ENCODE peak calls at places on chromosomes 6 and 20, in seven cellular contexts. One of them, this sample, is unnamed. For H3K4me1, the result is how much of the 10 kb centered on the place peaks cover.

GRCh38 chr6:26141378-26141901 is 54.2 kb downstream of the HFE start:
- DNase-seq in testis: peak
- DNase-seq in heart left ventricle: no peak
- DNase-seq in adrenal gland: no peak
- DNase-seq in ascending aorta: no peak
- DNase-seq in sigmoid colon: no peak
- DNase-seq in cardiac muscle cell: peak
- DNase-seq in this sample: peak

GRCh38 chr6:143408151-143408786 is 42.2 kb downstream of the ADAT2 start:
- DNase-seq in sigmoid colon: no peak
- DNase-seq in heart left ventricle: no peak
- DNase-seq in testis: no peak
- DNase-seq in ascending aorta: no peak
- DNase-seq in cardiac muscle cell: no peak
- DNase-seq in adrenal gland: no peak
- DNase-seq in this sample: no peak

GRCh38 chr6:104640761-104641160 is 219.0 kb downstream of the HACE1 start:
- DNase-seq in adrenal gland: no peak
- DNase-seq in sigmoid colon: no peak
- DNase-seq in ascending aorta: no peak
- DNase-seq in cardiac muscle cell: no peak
- DNase-seq in testis: no peak
- DNase-seq in heart left ventricle: no peak
- DNase-seq in this sample: no peak

GRCh38 chr6:39322306-39322850 is at the start of gene KCNK16:
- DNase-seq in heart left ventricle: no peak
- DNase-seq in testis: no peak
- DNase-seq in sigmoid colon: no peak
- DNase-seq in ascending aorta: no peak
- DNase-seq in cardiac muscle cell: no peak
- DNase-seq in adrenal gland: no peak
- DNase-seq in this sample: no peak

GRCh38 chr20:35226775-35227681 is 538 bp downstream of the MMP24 start:
- DNase-seq in cardiac muscle cell: peak
- DNase-seq in sigmoid colon: no peak
- DNase-seq in ascending aorta: no peak
- DNase-seq in adrenal gland: peak
- DNase-seq in testis: peak
- DNase-seq in heart left ventricle: peak
- DNase-seq in this sample: no peak

GRCh38 chr6:25410102-25410501 is 130.9 kb downstream of the CARMIL1 start:
- DNase-seq in sigmoid colon: no peak
- DNase-seq in testis: no peak
- DNase-seq in heart left ventricle: no peak
- DNase-seq in cardiac muscle cell: no peak
- DNase-seq in adrenal gland: no peak
- DNase-seq in ascending aorta: no peak
- DNase-seq in this sample: no peak

GRCh38 chr20:17971571-17972013 is 2.8 kb downstream of the MGME1 start:
- DNase-seq in ascending aorta: no peak
- DNase-seq in sigmoid colon: no peak
- DNase-seq in adrenal gland: no peak
- DNase-seq in cardiac muscle cell: peak
- DNase-seq in testis: no peak
- DNase-seq in heart left ventricle: no peak
- DNase-seq in this sample: no peak

GRCh38 chr6:6684365-6684833 is 95.9 kb downstream of the LY86 start:
- DNase-seq in cardiac muscle cell: no peak
- DNase-seq in ascending aorta: no peak
- DNase-seq in sigmoid colon: no peak
- DNase-seq in heart left ventricle: no peak
- DNase-seq in adrenal gland: no peak
- DNase-seq in testis: no peak
- DNase-seq in this sample: no peak

GRCh38 chr6:139647816-139648215 is 273.4 kb upstream of the CITED2 start:
- DNase-seq in adrenal gland: no peak
- DNase-seq in cardiac muscle cell: no peak
- DNase-seq in testis: no peak
- DNase-seq in heart left ventricle: no peak
- DNase-seq in ascending aorta: no peak
- DNase-seq in sigmoid colon: no peak
- DNase-seq in this sample: no peak

GRCh38 chr20:45823949-45824835 is 2.9 kb downstream of the TNNC2 start:
- DNase-seq in heart left ventricle: no peak
- DNase-seq in cardiac muscle cell: peak
- DNase-seq in sigmoid colon: peak
- DNase-seq in testis: peak
- DNase-seq in adrenal gland: peak
- DNase-seq in ascending aorta: no peak
- DNase-seq in this sample: peak

GRCh38 chr6:10414766-10415592 is at the start of gene TFAP2A:
- DNase-seq in cardiac muscle cell: no peak
- DNase-seq in sigmoid colon: no peak
- DNase-seq in ascending aorta: no peak
- DNase-seq in testis: no peak
- DNase-seq in heart left ventricle: no peak
- DNase-seq in adrenal gland: no peak
- DNase-seq in this sample: no peak

GRCh38 chr20:37392441-37393195 is 46.7 kb downstream of the SRC start:
- DNase-seq in adrenal gland: no peak
- DNase-seq in cardiac muscle cell: no peak
- DNase-seq in sigmoid colon: no peak
- DNase-seq in ascending aorta: no peak
- DNase-seq in heart left ventricle: no peak
- DNase-seq in testis: no peak
- DNase-seq in this sample: no peak
- TF ChIP-seq CTCF in adrenal gland: peak
- TF ChIP-seq CTCF in cardiac muscle cell: peak
- TF ChIP-seq CTCF in sigmoid colon: no peak
- TF ChIP-seq CTCF in ascending aorta: peak
- TF ChIP-seq CTCF in heart left ventricle: peak
- TF ChIP-seq CTCF in testis: no peak
- TF ChIP-seq CTCF in this sample: no peak

GRCh38 chr6:3749991-3750323 is 1.6 kb downstream of the PXDC1 start:
- DNase-seq in testis: peak
- DNase-seq in heart left ventricle: peak
- DNase-seq in ascending aorta: peak
- DNase-seq in cardiac muscle cell: no peak
- DNase-seq in sigmoid colon: peak
- DNase-seq in adrenal gland: peak
- DNase-seq in this sample: peak

GRCh38 chr6:3748208-3748701 is 3.3 kb downstream of the PXDC1 start:
- DNase-seq in sigmoid colon: no peak
- DNase-seq in heart left ventricle: peak
- DNase-seq in testis: peak
- DNase-seq in cardiac muscle cell: peak
- DNase-seq in adrenal gland: peak
- DNase-seq in ascending aorta: peak
- DNase-seq in this sample: peak

GRCh38 chr6:3750324-3751018 is 1.0 kb downstream of the PXDC1 start:
- DNase-seq in cardiac muscle cell: peak
- DNase-seq in heart left ventricle: peak
- DNase-seq in sigmoid colon: peak
- DNase-seq in testis: peak
- DNase-seq in ascending aorta: peak
- DNase-seq in adrenal gland: peak
- DNase-seq in this sample: peak

GRCh38 chr6:3749390-3749978 is 2.0 kb downstream of the PXDC1 start:
- DNase-seq in sigmoid colon: no peak
- DNase-seq in testis: no peak
- DNase-seq in cardiac muscle cell: no peak
- DNase-seq in heart left ventricle: no peak
- DNase-seq in adrenal gland: no peak
- DNase-seq in ascending aorta: peak
- DNase-seq in this sample: no peak

DNA sequence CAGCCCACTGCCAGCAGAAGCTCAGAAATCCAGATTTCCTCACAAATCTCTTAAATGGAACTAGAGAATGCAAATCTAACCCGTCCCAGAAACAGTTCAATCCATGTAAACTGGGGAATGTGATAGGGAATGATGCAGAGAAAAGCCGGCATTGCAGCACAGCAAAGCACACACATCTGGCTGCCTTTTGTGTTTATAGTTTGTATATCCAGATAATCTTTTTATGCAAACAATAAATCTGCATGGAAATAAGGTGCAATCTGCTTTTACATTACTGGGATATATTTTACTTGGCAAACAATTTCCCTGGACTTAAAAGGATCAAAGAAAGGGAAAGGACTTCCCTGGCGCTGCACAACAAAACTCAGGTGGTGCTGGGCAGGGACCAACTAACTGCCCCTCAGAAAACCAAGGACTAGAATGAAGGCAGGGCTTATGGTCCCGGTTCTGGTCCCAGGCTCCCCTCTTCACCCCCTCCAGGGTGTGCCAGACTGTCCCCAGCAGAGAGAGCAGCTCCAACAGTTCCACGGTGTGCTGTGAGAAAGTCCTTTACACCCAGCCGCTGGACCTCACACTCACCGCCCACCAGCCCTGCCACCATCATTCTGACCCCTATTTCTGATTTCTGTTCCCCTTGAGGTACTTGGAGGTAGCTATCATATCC is 2.7 kb downstream of the PXDC1 start:
- DNase-seq in heart left ventricle: no peak
- DNase-seq in sigmoid colon: no peak
- DNase-seq in cardiac muscle cell: no peak
- DNase-seq in adrenal gland: no peak
- DNase-seq in testis: no peak
- DNase-seq in ascending aorta: no peak
- DNase-seq in this sample: no peak
- H3K4me1 ChIP-seq in heart left ventricle: half or more
- H3K4me1 ChIP-seq in sigmoid colon: under half
- H3K4me1 ChIP-seq in cardiac muscle cell: under half
- H3K4me1 ChIP-seq in adrenal gland: under half
- H3K4me1 ChIP-seq in testis: under half
- H3K4me1 ChIP-seq in ascending aorta: under half
- H3K4me1 ChIP-seq in this sample: under half

GRCh38 chr20:37077009-37077408 is 18.8 kb downstream of the RBL1 start:
- DNase-seq in heart left ventricle: no peak
- DNase-seq in testis: no peak
- DNase-seq in cardiac muscle cell: no peak
- DNase-seq in adrenal gland: no peak
- DNase-seq in ascending aorta: no peak
- DNase-seq in sigmoid colon: no peak
- DNase-seq in this sample: no peak

GRCh38 chr20:37075932-37076685 is 19.7 kb downstream of the RBL1 start:
- DNase-seq in sigmoid colon: no peak
- DNase-seq in adrenal gland: no peak
- DNase-seq in heart left ventricle: no peak
- DNase-seq in testis: no peak
- DNase-seq in cardiac muscle cell: no peak
- DNase-seq in ascending aorta: no peak
- DNase-seq in this sample: no peak

GRCh38 chr20:37081717-37082289 is 14.0 kb downstream of the RBL1 start:
- DNase-seq in ascending aorta: no peak
- DNase-seq in cardiac muscle cell: no peak
- DNase-seq in sigmoid colon: no peak
- DNase-seq in adrenal gland: no peak
- DNase-seq in testis: peak
- DNase-seq in heart left ventricle: no peak
- DNase-seq in this sample: no peak
- TF ChIP-seq CTCF in ascending aorta: no peak
- TF ChIP-seq CTCF in cardiac muscle cell: peak
- TF ChIP-seq CTCF in sigmoid colon: no peak
- TF ChIP-seq CTCF in adrenal gland: no peak
- TF ChIP-seq CTCF in testis: peak
- TF ChIP-seq CTCF in heart left ventricle: no peak
- TF ChIP-seq CTCF in this sample: no peak

GRCh38 chr20:19943021-19943659 is 74.0 kb upstream of the NAA20 start:
- DNase-seq in cardiac muscle cell: no peak
- DNase-seq in sigmoid colon: no peak
- DNase-seq in heart left ventricle: no peak
- DNase-seq in testis: peak
- DNase-seq in ascending aorta: no peak
- DNase-seq in adrenal gland: no peak
- DNase-seq in this sample: no peak
- H3K4me1 ChIP-seq in cardiac muscle cell: under half
- H3K4me1 ChIP-seq in sigmoid colon: under half
- H3K4me1 ChIP-seq in heart left ventricle: half or more
- H3K4me1 ChIP-seq in testis: under half
- H3K4me1 ChIP-seq in ascending aorta: under half
- H3K4me1 ChIP-seq in adrenal gland: under half
- H3K4me1 ChIP-seq in this sample: half or more

GRCh38 chr6:107077710-107078109 is 37.6 kb downstream of the BEND3 start:
- DNase-seq in testis: no peak
- DNase-seq in adrenal gland: no peak
- DNase-seq in ascending aorta: no peak
- DNase-seq in cardiac muscle cell: no peak
- DNase-seq in sigmoid colon: peak
- DNase-seq in heart left ventricle: no peak
- DNase-seq in this sample: no peak

GRCh38 chr6:107083047-107083768 is 32.1 kb downstream of the BEND3 start:
- DNase-seq in heart left ventricle: no peak
- DNase-seq in ascending aorta: peak
- DNase-seq in adrenal gland: no peak
- DNase-seq in testis: no peak
- DNase-seq in cardiac muscle cell: no peak
- DNase-seq in sigmoid colon: peak
- DNase-seq in this sample: no peak

GRCh38 chr6:107079429-107079828 is 35.9 kb downstream of the BEND3 start:
- DNase-seq in ascending aorta: peak
- DNase-seq in heart left ventricle: no peak
- DNase-seq in sigmoid colon: peak
- DNase-seq in testis: no peak
- DNase-seq in cardiac muscle cell: no peak
- DNase-seq in adrenal gland: peak
- DNase-seq in this sample: no peak

GRCh38 chr6:107082045-107082444 is 33.3 kb downstream of the BEND3 start:
- DNase-seq in testis: no peak
- DNase-seq in ascending aorta: no peak
- DNase-seq in cardiac muscle cell: peak
- DNase-seq in sigmoid colon: peak
- DNase-seq in heart left ventricle: no peak
- DNase-seq in adrenal gland: no peak
- DNase-seq in this sample: no peak

DNA sequence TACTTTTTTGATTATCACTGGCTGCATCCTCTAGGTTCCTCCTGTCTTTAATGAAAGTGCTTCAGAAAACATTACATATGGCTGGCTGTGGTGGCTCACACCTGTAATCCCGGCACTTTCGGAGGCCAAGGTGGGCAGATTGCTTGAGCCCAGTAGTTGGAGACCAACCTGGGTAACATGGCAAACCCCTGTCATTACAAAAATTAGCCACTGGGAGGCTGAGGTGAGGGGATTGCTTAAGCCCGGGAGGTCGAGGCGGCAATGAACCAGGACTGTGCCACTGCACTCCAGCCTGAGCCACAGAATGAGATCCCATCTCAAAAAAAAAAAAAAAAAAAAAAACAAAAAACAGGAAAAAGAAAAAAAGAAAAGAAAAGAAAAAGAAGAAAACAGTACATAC is 35.3 kb downstream of the BEND3 start:
- DNase-seq in adrenal gland: no peak
- DNase-seq in testis: no peak
- DNase-seq in ascending aorta: peak
- DNase-seq in cardiac muscle cell: no peak
- DNase-seq in sigmoid colon: peak
- DNase-seq in heart left ventricle: no peak
- DNase-seq in this sample: no peak
- TF ChIP-seq CTCF in adrenal gland: no peak
- TF ChIP-seq CTCF in testis: no peak
- TF ChIP-seq CTCF in ascending aorta: no peak
- TF ChIP-seq CTCF in cardiac muscle cell: peak
- TF ChIP-seq CTCF in sigmoid colon: no peak
- TF ChIP-seq CTCF in heart left ventricle: peak
- TF ChIP-seq CTCF in this sample: no peak

GRCh38 chr6:1867197-1867596 is 257.5 kb downstream of the FOXC1 start:
- DNase-seq in testis: no peak
- DNase-seq in ascending aorta: no peak
- DNase-seq in cardiac muscle cell: no peak
- DNase-seq in heart left ventricle: no peak
- DNase-seq in adrenal gland: no peak
- DNase-seq in sigmoid colon: no peak
- DNase-seq in this sample: no peak
- H3K4me1 ChIP-seq in testis: under half
- H3K4me1 ChIP-seq in ascending aorta: under half
- H3K4me1 ChIP-seq in cardiac muscle cell: half or more
- H3K4me1 ChIP-seq in heart left ventricle: under half
- H3K4me1 ChIP-seq in adrenal gland: under half
- H3K4me1 ChIP-seq in sigmoid colon: under half
- H3K4me1 ChIP-seq in this sample: under half